ENCODE peak calls at places on chromosomes 4 and X, in four cellular contexts. N, H, C and Z are unnamed samples.

GRCh38 chrX:68685722-68686683 is 38.5 kb downstream of the STARD8 start:
- DNase-seq in N (peak; percentile 76), H (no peak), C (peak; percentile 89), Z (peak; percentile 71)

GRCh38 chrX:15471016-15471415 is 22.1 kb downstream of the PIR start:
- DNase-seq in N (peak; percentile 65), H (no peak), C (peak; percentile 66), Z (peak; percentile 72)

GRCh38 chrX:95675794-95676193 is 1008.8 kb upstream of the DIAPH2 start:
- DNase-seq in N (no peak), H (no peak), C (peak; percentile 0), Z (no peak)

GRCh38 chrX:153991013-153991580 is 18.5 kb downstream of the TMEM187 start:
- DNase-seq in N (no peak), H (no peak), C (no peak), Z (no peak)

GRCh38 chrX:69988955-69989394 is 60.8 kb downstream of the AWAT2 start:
- DNase-seq in N (no peak), H (no peak), C (peak; percentile 18), Z (no peak)

GRCh38 chrX:64975491-64975890 is 759 bp downstream of the ZC4H2 start:
- DNase-seq in N (no peak), H (peak; percentile 29), C (peak; percentile 68), Z (peak; percentile 41)

GRCh38 chrX:129790808-129791207 is 11.1 kb downstream of the SASH3 start:
- DNase-seq in N (no peak), H (no peak), C (no peak), Z (no peak)

GRCh38 chr4:98574816-98575215 is 83.6 kb downstream of the TSPAN5 start:
- DNase-seq in N (no peak), H (no peak), C (no peak), Z (no peak)

GRCh38 chrX:70079870-70080269 is 17.6 kb downstream of the OTUD6A start:
- DNase-seq in N (no peak), H (no peak), C (no peak), Z (no peak)

GRCh38 chr4:15526924-15527592 is 57.4 kb downstream of the CC2D2A start:
- DNase-seq in N (no peak), H (no peak), C (no peak), Z (no peak)

DNA sequence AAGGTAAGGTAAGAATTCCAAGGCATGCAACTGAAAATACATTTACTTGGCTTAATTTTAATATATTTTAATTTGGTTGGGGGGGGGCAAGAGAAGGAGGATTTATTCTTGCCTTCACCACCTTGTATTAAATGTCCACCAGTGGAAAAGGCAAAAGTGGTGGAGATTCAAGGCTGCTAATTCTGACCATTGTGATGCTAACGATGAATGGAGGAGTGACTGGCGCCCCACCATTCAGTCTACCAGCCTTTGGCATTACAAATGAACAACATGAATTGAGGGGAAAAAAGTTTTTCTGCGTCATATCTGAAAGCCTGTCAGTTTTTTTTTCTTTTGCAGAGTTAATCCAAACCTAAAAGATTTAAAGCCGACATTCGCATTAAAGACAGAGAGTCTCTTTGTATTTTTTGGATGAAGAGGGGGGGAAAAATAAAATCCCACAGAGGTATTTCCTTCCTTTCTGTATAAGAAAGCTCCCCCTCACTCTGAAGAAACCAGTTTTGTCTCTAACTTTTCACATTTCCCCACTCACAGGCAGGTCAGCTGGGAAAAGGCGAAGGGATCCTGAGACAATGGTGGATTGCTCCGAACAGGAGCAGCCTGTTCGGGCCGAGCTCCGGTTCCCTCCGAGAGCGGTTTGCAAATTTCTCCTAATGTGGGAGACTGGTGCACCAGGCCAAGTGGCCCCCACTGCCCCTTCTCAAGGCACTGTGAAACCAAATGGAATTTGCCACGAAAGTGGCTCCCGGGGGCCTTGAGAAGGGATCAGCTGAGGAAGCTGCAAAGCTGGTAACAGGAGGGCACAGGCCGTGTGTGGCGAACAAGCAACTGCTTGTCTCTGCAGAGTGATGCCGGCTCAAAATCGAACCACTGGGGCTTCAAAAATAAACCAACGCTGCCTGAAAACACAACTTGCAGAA is 28.1 kb downstream of the SHISA3 start:
- DNase-seq in N (no peak), H (no peak), C (peak; percentile 38), Z (peak; percentile 32)
- H2BK120ac ChIP-seq in N (no peak overlapping the region), H (no peak overlapping the region), C (no peak overlapping the region), Z (no peak overlapping the region)

GRCh38 chr4:3865986-3866812 is 100.0 kb downstream of the ADRA2C start:
- DNase-seq in N (no peak), H (no peak), C (no peak), Z (peak; percentile 18)

GRCh38 chr4:3866813-3867129 is 100.6 kb downstream of the ADRA2C start:
- DNase-seq in N (no peak), H (no peak), C (no peak), Z (no peak)

GRCh38 chr4:3863841-3864734 is 97.9 kb downstream of the ADRA2C start:
- DNase-seq in N (no peak), H (no peak), C (no peak), Z (no peak)

GRCh38 chr4:3862640-3863420 is 96.6 kb downstream of the ADRA2C start:
- DNase-seq in N (no peak), H (peak; percentile 51), C (peak; percentile 92), Z (peak; percentile 97)

GRCh38 chr4:3864736-3865721 is 98.8 kb downstream of the ADRA2C start:
- DNase-seq in N (no peak), H (no peak), C (no peak), Z (no peak)
- H2BK15ac ChIP-seq in N (no peak overlapping the region), H (peak overlapping the region; percentile 86), C (no peak overlapping the region), Z (no peak overlapping the region)

GRCh38 chrX:12973561-12974216 is 1.2 kb upstream of the TMSB4X start:
- DNase-seq in N (no peak), H (no peak), C (no peak), Z (no peak)

GRCh38 chrX:12972239-12972638 is 2.7 kb upstream of the TMSB4X start:
- DNase-seq in N (no peak), H (no peak), C (no peak), Z (no peak)

GRCh38 chrX:12971282-12972003 is 3.5 kb upstream of the TMSB4X start:
- DNase-seq in N (no peak), H (no peak), C (no peak), Z (no peak)

GRCh38 chrX:12974217-12974796 is 603 bp upstream of the TMSB4X start:
- DNase-seq in N (peak; percentile 54), H (peak; percentile 20), C (peak; percentile 59), Z (peak; percentile 54)

DNA sequence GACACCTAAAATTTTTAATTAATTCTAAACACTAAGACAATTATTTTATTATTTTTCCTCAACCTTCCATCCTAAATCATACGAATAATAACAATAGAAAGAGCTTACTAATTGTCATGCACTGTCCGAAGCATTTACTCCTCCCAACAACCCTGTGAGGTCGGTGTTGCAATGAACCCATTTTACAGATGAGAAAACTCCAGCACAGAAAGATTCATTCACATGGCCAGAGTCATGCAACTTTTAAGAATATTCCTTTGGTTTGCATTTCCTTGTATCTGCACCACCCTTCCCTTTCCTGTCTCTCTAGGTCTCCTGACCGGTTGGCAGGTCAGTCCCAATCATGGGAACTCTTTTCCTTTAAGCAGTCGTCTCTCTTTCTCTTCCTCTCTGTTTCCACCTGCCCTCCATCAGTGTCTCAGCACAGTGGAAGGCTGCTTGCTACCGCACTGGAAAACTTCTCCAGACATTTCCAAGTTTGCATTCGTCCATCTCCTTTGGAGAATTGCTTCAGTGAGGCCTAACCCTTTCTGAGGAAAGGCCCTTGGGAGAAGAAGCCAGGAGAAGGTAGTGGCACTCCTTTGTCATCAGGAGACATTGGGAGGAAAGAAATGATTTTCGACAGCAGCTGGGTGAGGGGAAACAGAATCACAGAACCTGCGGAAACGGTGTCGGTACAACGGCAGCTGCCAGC is 1.9 kb upstream of the TMSB4X start:
- DNase-seq in N (no peak), H (no peak), C (no peak), Z (no peak)
- H2BK120ac ChIP-seq in N (peak overlapping the region; percentile 38), H (no peak overlapping the region), C (peak overlapping the region; percentile 82), Z (no peak overlapping the region)

DNA sequence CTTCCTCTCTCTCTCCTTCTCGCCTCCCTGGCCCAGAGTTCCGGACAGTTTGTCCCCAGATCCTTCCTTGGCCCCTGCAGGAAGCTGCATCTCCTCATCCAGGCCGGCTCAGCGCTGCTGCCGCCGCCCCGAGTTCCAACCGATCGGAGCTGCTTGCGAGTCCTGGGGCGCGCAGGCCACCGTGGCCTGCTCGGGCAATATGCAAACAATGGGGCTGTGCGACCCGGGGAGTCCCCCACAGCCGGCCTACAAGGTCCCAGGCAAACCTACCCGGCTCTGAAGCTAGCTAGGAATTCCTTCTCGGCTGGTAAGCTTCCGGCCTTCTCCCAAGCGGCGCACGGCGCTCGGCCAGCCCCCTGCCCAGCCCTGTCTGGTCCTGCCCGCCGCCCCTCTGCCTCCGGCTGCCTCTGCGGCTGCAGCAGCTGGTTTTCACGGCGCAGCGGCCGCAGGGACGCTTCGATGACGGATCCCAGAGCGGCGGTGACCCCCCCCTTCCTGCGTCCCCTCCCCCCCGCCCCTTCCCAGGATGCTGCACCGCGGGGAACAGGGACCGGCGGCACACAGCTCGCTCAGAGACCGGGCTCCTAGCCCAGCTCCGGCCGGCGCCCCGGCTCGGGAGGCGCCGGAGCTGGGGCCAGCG is 59.4 kb downstream of the TSC22D3 start:
- DNase-seq in N (peak; percentile 21), H (peak; percentile 26), C (peak; percentile 85), Z (peak; percentile 76)
- H2BK15ac ChIP-seq in N (no peak overlapping the region), H (no peak overlapping the region), C (no peak overlapping the region), Z (no peak overlapping the region)

GRCh38 chr4:8228319-8229250 is 29.5 kb downstream of the SH3TC1 start:
- DNase-seq in N (peak; percentile 86), H (no peak), C (peak; percentile 39), Z (no peak)

GRCh38 chr4:8225704-8226443 is 26.8 kb downstream of the SH3TC1 start:
- DNase-seq in N (no peak), H (no peak), C (peak; percentile 88), Z (peak; percentile 52)

GRCh38 chr4:8225290-8225625 is 26.2 kb downstream of the SH3TC1 start:
- DNase-seq in N (no peak), H (no peak), C (no peak), Z (no peak)

GRCh38 chr4:8227771-8228318 is 28.8 kb downstream of the SH3TC1 start:
- DNase-seq in N (no peak), H (no peak), C (no peak), Z (no peak)

GRCh38 chr4:8227201-8227770 is 28.2 kb downstream of the SH3TC1 start:
- DNase-seq in N (no peak), H (no peak), C (no peak), Z (no peak)
- H2BK120ac ChIP-seq in N (no peak overlapping the region), H (peak overlapping the region; percentile 81), C (peak overlapping the region; percentile 29), Z (no peak overlapping the region)

GRCh38 chrX:24371391-24371972 is 11.0 kb downstream of the SUPT20HL1 start:
- DNase-seq in N (peak; percentile 47), H (peak; percentile 67), C (peak; percentile 78), Z (peak; percentile 89)

GRCh38 chrX:24376403-24376802 is 16.0 kb downstream of the SUPT20HL1 start:
- DNase-seq in N (no peak), H (no peak), C (no peak), Z (no peak)

GRCh38 chrX:24369816-24370215 is 9.4 kb downstream of the SUPT20HL1 start:
- DNase-seq in N (no peak), H (no peak), C (no peak), Z (peak; percentile 76)

GRCh38 chrX:24375732-24376131 is 15.3 kb downstream of the SUPT20HL1 start:
- DNase-seq in N (no peak), H (no peak), C (no peak), Z (no peak)

GRCh38 chrX:24372021-24372763 is 11.8 kb downstream of the SUPT20HL1 start:
- DNase-seq in N (no peak), H (peak; percentile 4), C (peak; percentile 22), Z (no peak)
- H2BK15ac ChIP-seq in N (no peak overlapping the region), H (no peak overlapping the region), C (no peak overlapping the region), Z (no peak overlapping the region)